ENCODE peak calls at places on chromosomes 12 and 14, in four cellular contexts. N, T, J and X are unnamed samples.

GRCh38 chr12:54891717-54892478 is 37.6 kb downstream of the MUCL1 start:
- DNase-seq in N (no peak), T (peak; percentile 32), J (no peak), X (no peak)

GRCh38 chr14:73895939-73896338 is 9.3 kb downstream of the ZNF410 start:
- DNase-seq in T (no peak), J (no peak), N (no peak), X (no peak)

GRCh38 chr12:12560587-12561304 is 1.9 kb downstream of the DUSP16 start:
- DNase-seq in J (no peak), N (peak; percentile 69), T (peak; percentile 81), X (peak; percentile 46)

GRCh38 chr14:100158566-100159106 is 809 bp downstream of the DEGS2 start:
- DNase-seq in N (no peak), J (no peak), T (no peak), X (peak; percentile 66)

GRCh38 chr14:84209021-84209420 is 1320.9 kb upstream of the FLRT2 start:
- DNase-seq in T (no peak), N (no peak), J (no peak), X (no peak)

GRCh38 chr14:52325126-52325525 is 11.0 kb downstream of the PTGER2 start:
- DNase-seq in T (peak; percentile 44), N (peak; percentile 25), J (peak; percentile 54), X (no peak)

GRCh38 chr14:97077253-97077653 is 280.1 kb downstream of the VRK1 start:
- DNase-seq in T (peak; percentile 2), N (no peak), J (peak; percentile 7), X (peak; percentile 16)

GRCh38 chr12:100346660-100347059 is 10.2 kb upstream of the SLC17A8 start:
- DNase-seq in N (peak; percentile 39), J (no peak), T (no peak), X (no peak)

GRCh38 chr14:102187583-102188001 is 47.9 kb downstream of the WDR20 start:
- DNase-seq in N (no peak), T (no peak), J (no peak), X (no peak)

GRCh38 chr12:131860472-131861260 is 32.5 kb downstream of the MMP17 start:
- DNase-seq in T (peak; percentile 94), N (peak; percentile 57), J (no peak), X (no peak)

GRCh38 chr14:88016768-88017167 is 11.8 kb downstream of the GPR65 start:
- DNase-seq in N (no peak), J (no peak), T (no peak), X (no peak)

GRCh38 chr12:42182394-42182793 is 37.7 kb upstream of the GXYLT1 start:
- DNase-seq in N (no peak), T (no peak), J (no peak), X (no peak)

GRCh38 chr12:128449146-128449894 is 182.3 kb downstream of the TMEM132C start:
- DNase-seq in J (no peak), T (peak; percentile 0), N (no peak), X (no peak)

GRCh38 chr12:6171409-6172015 is 28.7 kb upstream of the CD9 start:
- DNase-seq in J (no peak), N (no peak), T (no peak), X (peak; percentile 45)

GRCh38 chr14:38883127-38883526 is 219.9 kb downstream of the SEC23A start:
- DNase-seq in N (no peak), J (no peak), T (no peak), X (no peak)

GRCh38 chr14:74843653-74844052 is 32.3 kb downstream of the PROX2 start:
- DNase-seq in N (peak; percentile 54), J (no peak), T (no peak), X (no peak)

GRCh38 chr14:61925043-61925442 is 162.8 kb downstream of the SNAPC1 start:
- DNase-seq in J (no peak), T (peak; percentile 12), N (peak; percentile 29), X (peak; percentile 49)

GRCh38 chr12:132026061-132026795 is 76.5 kb downstream of the EP400 start:
- DNase-seq in T (no peak), N (no peak), J (no peak), X (no peak)

GRCh38 chr14:88962356-88962755 is 137.9 kb downstream of the TTC8 start:
- DNase-seq in T (no peak), J (no peak), N (no peak), X (no peak)

GRCh38 chr14:105124837-105125222 is 43.7 kb downstream of the JAG2 start:
- DNase-seq in T (no peak), J (no peak), N (no peak), X (no peak)

GRCh38 chr14:81147140-81147897 is 73.4 kb downstream of the GTF2A1 start:
- DNase-seq in T (no peak), J (no peak), N (no peak), X (no peak)

GRCh38 chr14:77044776-77045569 is 16.5 kb upstream of the IRF2BPL start:
- DNase-seq in N (no peak), J (no peak), T (peak; percentile 68), X (peak; percentile 73)

GRCh38 chr14:49970474-49971147 is 77.7 kb downstream of the ARF6 start:
- DNase-seq in N (peak; percentile 49), J (no peak), T (peak; percentile 64), X (no peak)

GRCh38 chr14:77641534-77642341 is 25.3 kb upstream of the SPTLC2 start:
- DNase-seq in T (no peak), J (peak; percentile 44), N (peak; percentile 47), X (peak; percentile 78)

GRCh38 chr14:73775339-73776193 is 61.4 kb upstream of the PNMA1 start:
- DNase-seq in T (no peak), J (no peak), N (no peak), X (no peak)